ENCODE peak calls at places on chromosomes 4 and X, in nine cellular contexts. One of them, this sample, is unnamed.

GRCh38 chr4:139734875-139735380 is 69.3 kb downstream of the MGST2 start:
- DNase-seq in NCI-H1417: peak
- DNase-seq in MV-4-11: peak
- DNase-seq in AG08395: peak
- DNase-seq in mesendoderm: peak
- DNase-seq in amniotic stem cell: peak
- DNase-seq in NCI-H1092 treated with DMSO at 0.1 percent for 48 hours: peak
- DNase-seq in endothelial cell of umbilical vein: peak
- DNase-seq in activated T-helper 1 cell treated with anti-CD3 and anti-CD28 coated beads, Interleukin-12 subunit alpha, Interleukin-12 subunit beta, Interleukin-2, Interleukin-4 antibody, amounts not matched to agents 30 ng/mL and 10 ng/mL and 1 ng/mL, durations not matched to agents 14 hours and 24 hours and 36 hours: peak
- DNase-seq in this sample: peak

GRCh38 chrX:45697591-45697990 is 496.9 kb upstream of the DIPK2B start:
- DNase-seq in NCI-H1417: no peak
- DNase-seq in MV-4-11: no peak
- DNase-seq in AG08395: peak
- DNase-seq in mesendoderm: no peak
- DNase-seq in amniotic stem cell: peak
- DNase-seq in NCI-H1092 treated with DMSO at 0.1 percent for 48 hours: no peak
- DNase-seq in endothelial cell of umbilical vein: peak
- DNase-seq in activated T-helper 1 cell treated with anti-CD3 and anti-CD28 coated beads, Interleukin-12 subunit alpha, Interleukin-12 subunit beta, Interleukin-2, Interleukin-4 antibody, amounts not matched to agents 30 ng/mL and 10 ng/mL and 1 ng/mL, durations not matched to agents 14 hours and 24 hours and 36 hours: no peak
- DNase-seq in this sample: peak

GRCh38 chr4:51943221-51943620 is 76.9 kb downstream of the LRRC66 start:
- DNase-seq in NCI-H1417: no peak
- DNase-seq in MV-4-11: no peak
- DNase-seq in AG08395: peak
- DNase-seq in mesendoderm: peak
- DNase-seq in amniotic stem cell: no peak
- DNase-seq in NCI-H1092 treated with DMSO at 0.1 percent for 48 hours: no peak
- DNase-seq in endothelial cell of umbilical vein: no peak
- DNase-seq in activated T-helper 1 cell treated with anti-CD3 and anti-CD28 coated beads, Interleukin-12 subunit alpha, Interleukin-12 subunit beta, Interleukin-2, Interleukin-4 antibody, amounts not matched to agents 30 ng/mL and 10 ng/mL and 1 ng/mL, durations not matched to agents 14 hours and 24 hours and 36 hours: no peak
- DNase-seq in this sample: peak

GRCh38 chr4:122152699-122153328 is 683 bp downstream of the BLTP1 start:
- DNase-seq in NCI-H1417: peak
- DNase-seq in MV-4-11: no peak
- DNase-seq in AG08395: peak
- DNase-seq in mesendoderm: peak
- DNase-seq in amniotic stem cell: no peak
- DNase-seq in NCI-H1092 treated with DMSO at 0.1 percent for 48 hours: peak
- DNase-seq in endothelial cell of umbilical vein: peak
- DNase-seq in activated T-helper 1 cell treated with anti-CD3 and anti-CD28 coated beads, Interleukin-12 subunit alpha, Interleukin-12 subunit beta, Interleukin-2, Interleukin-4 antibody, amounts not matched to agents 30 ng/mL and 10 ng/mL and 1 ng/mL, durations not matched to agents 14 hours and 24 hours and 36 hours: peak
- DNase-seq in this sample: peak

GRCh38 chrX:153724252-153725038 is at the start of the genes ABCD1 and BCAP31:
- DNase-seq in NCI-H1417: peak
- DNase-seq in MV-4-11: peak
- DNase-seq in AG08395: peak
- DNase-seq in mesendoderm: peak
- DNase-seq in amniotic stem cell: peak
- DNase-seq in NCI-H1092 treated with DMSO at 0.1 percent for 48 hours: peak
- DNase-seq in endothelial cell of umbilical vein: peak
- DNase-seq in activated T-helper 1 cell treated with anti-CD3 and anti-CD28 coated beads, Interleukin-12 subunit alpha, Interleukin-12 subunit beta, Interleukin-2, Interleukin-4 antibody, amounts not matched to agents 30 ng/mL and 10 ng/mL and 1 ng/mL, durations not matched to agents 14 hours and 24 hours and 36 hours: peak
- DNase-seq in this sample: peak

GRCh38 chrX:85017721-85018120 is 14.0 kb downstream of the APOOL start:
- DNase-seq in NCI-H1417: no peak
- DNase-seq in MV-4-11: no peak
- DNase-seq in AG08395: no peak
- DNase-seq in mesendoderm: no peak
- DNase-seq in amniotic stem cell: no peak
- DNase-seq in NCI-H1092 treated with DMSO at 0.1 percent for 48 hours: no peak
- DNase-seq in endothelial cell of umbilical vein: no peak
- DNase-seq in activated T-helper 1 cell treated with anti-CD3 and anti-CD28 coated beads, Interleukin-12 subunit alpha, Interleukin-12 subunit beta, Interleukin-2, Interleukin-4 antibody, amounts not matched to agents 30 ng/mL and 10 ng/mL and 1 ng/mL, durations not matched to agents 14 hours and 24 hours and 36 hours: no peak
- DNase-seq in this sample: no peak

GRCh38 chrX:153793291-153793690 is 884 bp downstream of the IDH3G start:
- DNase-seq in NCI-H1417: no peak
- DNase-seq in MV-4-11: peak
- DNase-seq in AG08395: no peak
- DNase-seq in mesendoderm: peak
- DNase-seq in amniotic stem cell: no peak
- DNase-seq in NCI-H1092 treated with DMSO at 0.1 percent for 48 hours: no peak
- DNase-seq in endothelial cell of umbilical vein: no peak
- DNase-seq in activated T-helper 1 cell treated with anti-CD3 and anti-CD28 coated beads, Interleukin-12 subunit alpha, Interleukin-12 subunit beta, Interleukin-2, Interleukin-4 antibody, amounts not matched to agents 30 ng/mL and 10 ng/mL and 1 ng/mL, durations not matched to agents 14 hours and 24 hours and 36 hours: no peak
- DNase-seq in this sample: no peak

GRCh38 chr4:174449152-174449551 is 73.1 kb downstream of the HPGD start:
- DNase-seq in NCI-H1417: no peak
- DNase-seq in MV-4-11: no peak
- DNase-seq in AG08395: no peak
- DNase-seq in mesendoderm: no peak
- DNase-seq in amniotic stem cell: no peak
- DNase-seq in NCI-H1092 treated with DMSO at 0.1 percent for 48 hours: no peak
- DNase-seq in endothelial cell of umbilical vein: no peak
- DNase-seq in activated T-helper 1 cell treated with anti-CD3 and anti-CD28 coated beads, Interleukin-12 subunit alpha, Interleukin-12 subunit beta, Interleukin-2, Interleukin-4 antibody, amounts not matched to agents 30 ng/mL and 10 ng/mL and 1 ng/mL, durations not matched to agents 14 hours and 24 hours and 36 hours: no peak
- DNase-seq in this sample: no peak

GRCh38 chr4:118270492-118270891 is 82.3 kb downstream of the PRSS12 start:
- DNase-seq in NCI-H1417: no peak
- DNase-seq in MV-4-11: peak
- DNase-seq in AG08395: peak
- DNase-seq in mesendoderm: peak
- DNase-seq in amniotic stem cell: peak
- DNase-seq in NCI-H1092 treated with DMSO at 0.1 percent for 48 hours: peak
- DNase-seq in endothelial cell of umbilical vein: peak
- DNase-seq in activated T-helper 1 cell treated with anti-CD3 and anti-CD28 coated beads, Interleukin-12 subunit alpha, Interleukin-12 subunit beta, Interleukin-2, Interleukin-4 antibody, amounts not matched to agents 30 ng/mL and 10 ng/mL and 1 ng/mL, durations not matched to agents 14 hours and 24 hours and 36 hours: no peak
- DNase-seq in this sample: peak

GRCh38 chr4:124631760-124632159 is 80.8 kb downstream of the ANKRD50 start:
- DNase-seq in NCI-H1417: no peak
- DNase-seq in MV-4-11: peak
- DNase-seq in AG08395: peak
- DNase-seq in mesendoderm: peak
- DNase-seq in amniotic stem cell: peak
- DNase-seq in NCI-H1092 treated with DMSO at 0.1 percent for 48 hours: no peak
- DNase-seq in endothelial cell of umbilical vein: peak
- DNase-seq in activated T-helper 1 cell treated with anti-CD3 and anti-CD28 coated beads, Interleukin-12 subunit alpha, Interleukin-12 subunit beta, Interleukin-2, Interleukin-4 antibody, amounts not matched to agents 30 ng/mL and 10 ng/mL and 1 ng/mL, durations not matched to agents 14 hours and 24 hours and 36 hours: no peak
- DNase-seq in this sample: peak

GRCh38 chr4:96767815-96768480 is 928.1 kb downstream of the PDHA2 start:
- DNase-seq in NCI-H1417: no peak
- DNase-seq in MV-4-11: no peak
- DNase-seq in AG08395: no peak
- DNase-seq in mesendoderm: no peak
- DNase-seq in amniotic stem cell: no peak
- DNase-seq in NCI-H1092 treated with DMSO at 0.1 percent for 48 hours: no peak
- DNase-seq in endothelial cell of umbilical vein: no peak
- DNase-seq in activated T-helper 1 cell treated with anti-CD3 and anti-CD28 coated beads, Interleukin-12 subunit alpha, Interleukin-12 subunit beta, Interleukin-2, Interleukin-4 antibody, amounts not matched to agents 30 ng/mL and 10 ng/mL and 1 ng/mL, durations not matched to agents 14 hours and 24 hours and 36 hours: no peak
- DNase-seq in this sample: no peak

GRCh38 chrX:70423937-70424336 is 823 bp downstream of the GDPD2 start:
- DNase-seq in NCI-H1417: no peak
- DNase-seq in MV-4-11: no peak
- DNase-seq in AG08395: no peak
- DNase-seq in mesendoderm: no peak
- DNase-seq in amniotic stem cell: no peak
- DNase-seq in NCI-H1092 treated with DMSO at 0.1 percent for 48 hours: no peak
- DNase-seq in endothelial cell of umbilical vein: no peak
- DNase-seq in activated T-helper 1 cell treated with anti-CD3 and anti-CD28 coated beads, Interleukin-12 subunit alpha, Interleukin-12 subunit beta, Interleukin-2, Interleukin-4 antibody, amounts not matched to agents 30 ng/mL and 10 ng/mL and 1 ng/mL, durations not matched to agents 14 hours and 24 hours and 36 hours: no peak
- DNase-seq in this sample: no peak

GRCh38 chr4:116027311-116027710 is 913.9 kb upstream of the NDST4 start:
- DNase-seq in NCI-H1417: no peak
- DNase-seq in MV-4-11: no peak
- DNase-seq in AG08395: no peak
- DNase-seq in mesendoderm: peak
- DNase-seq in amniotic stem cell: no peak
- DNase-seq in NCI-H1092 treated with DMSO at 0.1 percent for 48 hours: no peak
- DNase-seq in endothelial cell of umbilical vein: peak
- DNase-seq in activated T-helper 1 cell treated with anti-CD3 and anti-CD28 coated beads, Interleukin-12 subunit alpha, Interleukin-12 subunit beta, Interleukin-2, Interleukin-4 antibody, amounts not matched to agents 30 ng/mL and 10 ng/mL and 1 ng/mL, durations not matched to agents 14 hours and 24 hours and 36 hours: no peak
- DNase-seq in this sample: no peak

GRCh38 chr4:176841730-176842129 is 49.0 kb upstream of the VEGFC start:
- DNase-seq in NCI-H1417: no peak
- DNase-seq in MV-4-11: no peak
- DNase-seq in AG08395: no peak
- DNase-seq in mesendoderm: no peak
- DNase-seq in amniotic stem cell: no peak
- DNase-seq in NCI-H1092 treated with DMSO at 0.1 percent for 48 hours: no peak
- DNase-seq in endothelial cell of umbilical vein: peak
- DNase-seq in activated T-helper 1 cell treated with anti-CD3 and anti-CD28 coated beads, Interleukin-12 subunit alpha, Interleukin-12 subunit beta, Interleukin-2, Interleukin-4 antibody, amounts not matched to agents 30 ng/mL and 10 ng/mL and 1 ng/mL, durations not matched to agents 14 hours and 24 hours and 36 hours: no peak
- DNase-seq in this sample: peak

GRCh38 chr4:78136109-78137081 is 79.3 kb downstream of the FRAS1 start:
- DNase-seq in NCI-H1417: no peak
- DNase-seq in MV-4-11: no peak
- DNase-seq in AG08395: no peak
- DNase-seq in mesendoderm: no peak
- DNase-seq in amniotic stem cell: no peak
- DNase-seq in NCI-H1092 treated with DMSO at 0.1 percent for 48 hours: no peak
- DNase-seq in endothelial cell of umbilical vein: no peak
- DNase-seq in activated T-helper 1 cell treated with anti-CD3 and anti-CD28 coated beads, Interleukin-12 subunit alpha, Interleukin-12 subunit beta, Interleukin-2, Interleukin-4 antibody, amounts not matched to agents 30 ng/mL and 10 ng/mL and 1 ng/mL, durations not matched to agents 14 hours and 24 hours and 36 hours: no peak
- DNase-seq in this sample: no peak

GRCh38 chr4:113686950-113687718 is 74.4 kb downstream of the CAMK2D start:
- DNase-seq in NCI-H1417: no peak
- DNase-seq in MV-4-11: peak
- DNase-seq in AG08395: no peak
- DNase-seq in mesendoderm: no peak
- DNase-seq in amniotic stem cell: no peak
- DNase-seq in NCI-H1092 treated with DMSO at 0.1 percent for 48 hours: no peak
- DNase-seq in endothelial cell of umbilical vein: no peak
- DNase-seq in activated T-helper 1 cell treated with anti-CD3 and anti-CD28 coated beads, Interleukin-12 subunit alpha, Interleukin-12 subunit beta, Interleukin-2, Interleukin-4 antibody, amounts not matched to agents 30 ng/mL and 10 ng/mL and 1 ng/mL, durations not matched to agents 14 hours and 24 hours and 36 hours: no peak
- DNase-seq in this sample: no peak

GRCh38 chrX:88355252-88355651 is 391.8 kb upstream of the CPXCR1 start:
- DNase-seq in NCI-H1417: no peak
- DNase-seq in MV-4-11: no peak
- DNase-seq in AG08395: no peak
- DNase-seq in mesendoderm: no peak
- DNase-seq in amniotic stem cell: no peak
- DNase-seq in NCI-H1092 treated with DMSO at 0.1 percent for 48 hours: no peak
- DNase-seq in endothelial cell of umbilical vein: no peak
- DNase-seq in activated T-helper 1 cell treated with anti-CD3 and anti-CD28 coated beads, Interleukin-12 subunit alpha, Interleukin-12 subunit beta, Interleukin-2, Interleukin-4 antibody, amounts not matched to agents 30 ng/mL and 10 ng/mL and 1 ng/mL, durations not matched to agents 14 hours and 24 hours and 36 hours: no peak
- DNase-seq in this sample: no peak

GRCh38 chr4:28636971-28637370 is 1776.3 kb downstream of the STIM2 start:
- DNase-seq in NCI-H1417: no peak
- DNase-seq in MV-4-11: no peak
- DNase-seq in AG08395: no peak
- DNase-seq in mesendoderm: no peak
- DNase-seq in amniotic stem cell: no peak
- DNase-seq in NCI-H1092 treated with DMSO at 0.1 percent for 48 hours: no peak
- DNase-seq in endothelial cell of umbilical vein: no peak
- DNase-seq in activated T-helper 1 cell treated with anti-CD3 and anti-CD28 coated beads, Interleukin-12 subunit alpha, Interleukin-12 subunit beta, Interleukin-2, Interleukin-4 antibody, amounts not matched to agents 30 ng/mL and 10 ng/mL and 1 ng/mL, durations not matched to agents 14 hours and 24 hours and 36 hours: no peak
- DNase-seq in this sample: no peak

GRCh38 chr4:185096032-185096653 is 46.9 kb upstream of the SLC25A4 start:
- DNase-seq in NCI-H1417: no peak
- DNase-seq in MV-4-11: peak
- DNase-seq in AG08395: peak
- DNase-seq in mesendoderm: peak
- DNase-seq in amniotic stem cell: no peak
- DNase-seq in NCI-H1092 treated with DMSO at 0.1 percent for 48 hours: peak
- DNase-seq in endothelial cell of umbilical vein: peak
- DNase-seq in activated T-helper 1 cell treated with anti-CD3 and anti-CD28 coated beads, Interleukin-12 subunit alpha, Interleukin-12 subunit beta, Interleukin-2, Interleukin-4 antibody, amounts not matched to agents 30 ng/mL and 10 ng/mL and 1 ng/mL, durations not matched to agents 14 hours and 24 hours and 36 hours: no peak
- DNase-seq in this sample: peak

GRCh38 chr4:5885733-5886132 is 7.2 kb downstream of the CRMP1 start:
- DNase-seq in NCI-H1417: peak
- DNase-seq in MV-4-11: no peak
- DNase-seq in AG08395: no peak
- DNase-seq in mesendoderm: no peak
- DNase-seq in amniotic stem cell: no peak
- DNase-seq in NCI-H1092 treated with DMSO at 0.1 percent for 48 hours: no peak
- DNase-seq in endothelial cell of umbilical vein: no peak
- DNase-seq in activated T-helper 1 cell treated with anti-CD3 and anti-CD28 coated beads, Interleukin-12 subunit alpha, Interleukin-12 subunit beta, Interleukin-2, Interleukin-4 antibody, amounts not matched to agents 30 ng/mL and 10 ng/mL and 1 ng/mL, durations not matched to agents 14 hours and 24 hours and 36 hours: no peak
- DNase-seq in this sample: no peak

GRCh38 chrX:41275661-41276609 is 58.0 kb upstream of the DDX3X start:
- DNase-seq in NCI-H1417: peak
- DNase-seq in MV-4-11: no peak
- DNase-seq in AG08395: peak
- DNase-seq in mesendoderm: peak
- DNase-seq in amniotic stem cell: no peak
- DNase-seq in NCI-H1092 treated with DMSO at 0.1 percent for 48 hours: peak
- DNase-seq in endothelial cell of umbilical vein: peak
- DNase-seq in activated T-helper 1 cell treated with anti-CD3 and anti-CD28 coated beads, Interleukin-12 subunit alpha, Interleukin-12 subunit beta, Interleukin-2, Interleukin-4 antibody, amounts not matched to agents 30 ng/mL and 10 ng/mL and 1 ng/mL, durations not matched to agents 14 hours and 24 hours and 36 hours: peak
- DNase-seq in this sample: peak

GRCh38 chrX:65463550-65463949 is 71.0 kb downstream of the LAS1L start:
- DNase-seq in NCI-H1417: no peak
- DNase-seq in MV-4-11: no peak
- DNase-seq in AG08395: peak
- DNase-seq in mesendoderm: peak
- DNase-seq in amniotic stem cell: no peak
- DNase-seq in NCI-H1092 treated with DMSO at 0.1 percent for 48 hours: no peak
- DNase-seq in endothelial cell of umbilical vein: no peak
- DNase-seq in activated T-helper 1 cell treated with anti-CD3 and anti-CD28 coated beads, Interleukin-12 subunit alpha, Interleukin-12 subunit beta, Interleukin-2, Interleukin-4 antibody, amounts not matched to agents 30 ng/mL and 10 ng/mL and 1 ng/mL, durations not matched to agents 14 hours and 24 hours and 36 hours: no peak
- DNase-seq in this sample: no peak

GRCh38 chr4:1380368-1381151 is 25.7 kb downstream of the NKX1-1 start:
- DNase-seq in NCI-H1417: no peak
- DNase-seq in MV-4-11: no peak
- DNase-seq in AG08395: no peak
- DNase-seq in mesendoderm: no peak
- DNase-seq in amniotic stem cell: no peak
- DNase-seq in NCI-H1092 treated with DMSO at 0.1 percent for 48 hours: no peak
- DNase-seq in endothelial cell of umbilical vein: no peak
- DNase-seq in activated T-helper 1 cell treated with anti-CD3 and anti-CD28 coated beads, Interleukin-12 subunit alpha, Interleukin-12 subunit beta, Interleukin-2, Interleukin-4 antibody, amounts not matched to agents 30 ng/mL and 10 ng/mL and 1 ng/mL, durations not matched to agents 14 hours and 24 hours and 36 hours: no peak
- DNase-seq in this sample: no peak

GRCh38 chr4:62806786-62807185 is 1602.5 kb downstream of the TECRL start:
- DNase-seq in NCI-H1417: no peak
- DNase-seq in MV-4-11: no peak
- DNase-seq in AG08395: no peak
- DNase-seq in mesendoderm: no peak
- DNase-seq in amniotic stem cell: no peak
- DNase-seq in NCI-H1092 treated with DMSO at 0.1 percent for 48 hours: no peak
- DNase-seq in endothelial cell of umbilical vein: no peak
- DNase-seq in activated T-helper 1 cell treated with anti-CD3 and anti-CD28 coated beads, Interleukin-12 subunit alpha, Interleukin-12 subunit beta, Interleukin-2, Interleukin-4 antibody, amounts not matched to agents 30 ng/mL and 10 ng/mL and 1 ng/mL, durations not matched to agents 14 hours and 24 hours and 36 hours: no peak
- DNase-seq in this sample: no peak

GRCh38 chr4:94235825-94236224 is 28.2 kb downstream of the SMARCAD1 start:
- DNase-seq in NCI-H1417: no peak
- DNase-seq in MV-4-11: no peak
- DNase-seq in AG08395: no peak
- DNase-seq in mesendoderm: no peak
- DNase-seq in amniotic stem cell: no peak
- DNase-seq in NCI-H1092 treated with DMSO at 0.1 percent for 48 hours: no peak
- DNase-seq in endothelial cell of umbilical vein: no peak
- DNase-seq in activated T-helper 1 cell treated with anti-CD3 and anti-CD28 coated beads, Interleukin-12 subunit alpha, Interleukin-12 subunit beta, Interleukin-2, Interleukin-4 antibody, amounts not matched to agents 30 ng/mL and 10 ng/mL and 1 ng/mL, durations not matched to agents 14 hours and 24 hours and 36 hours: no peak
- DNase-seq in this sample: no peak

GRCh38 chr4:48445704-48446103 is 37.4 kb upstream of the SLC10A4 start:
- DNase-seq in NCI-H1417: peak
- DNase-seq in MV-4-11: no peak
- DNase-seq in AG08395: peak
- DNase-seq in mesendoderm: no peak
- DNase-seq in amniotic stem cell: no peak
- DNase-seq in NCI-H1092 treated with DMSO at 0.1 percent for 48 hours: peak
- DNase-seq in endothelial cell of umbilical vein: peak
- DNase-seq in activated T-helper 1 cell treated with anti-CD3 and anti-CD28 coated beads, Interleukin-12 subunit alpha, Interleukin-12 subunit beta, Interleukin-2, Interleukin-4 antibody, amounts not matched to agents 30 ng/mL and 10 ng/mL and 1 ng/mL, durations not matched to agents 14 hours and 24 hours and 36 hours: no peak
- DNase-seq in this sample: peak

GRCh38 chr4:81807927-81808672 is 336.4 kb upstream of the RASGEF1B start:
- DNase-seq in NCI-H1417: peak
- DNase-seq in MV-4-11: no peak
- DNase-seq in AG08395: no peak
- DNase-seq in mesendoderm: peak
- DNase-seq in amniotic stem cell: no peak
- DNase-seq in NCI-H1092 treated with DMSO at 0.1 percent for 48 hours: peak
- DNase-seq in endothelial cell of umbilical vein: no peak
- DNase-seq in activated T-helper 1 cell treated with anti-CD3 and anti-CD28 coated beads, Interleukin-12 subunit alpha, Interleukin-12 subunit beta, Interleukin-2, Interleukin-4 antibody, amounts not matched to agents 30 ng/mL and 10 ng/mL and 1 ng/mL, durations not matched to agents 14 hours and 24 hours and 36 hours: no peak
- DNase-seq in this sample: no peak

GRCh38 chr4:20995015-20995414 is 294.8 kb downstream of the PACRGL start:
- DNase-seq in NCI-H1417: no peak
- DNase-seq in MV-4-11: no peak
- DNase-seq in AG08395: no peak
- DNase-seq in mesendoderm: no peak
- DNase-seq in amniotic stem cell: no peak
- DNase-seq in NCI-H1092 treated with DMSO at 0.1 percent for 48 hours: no peak
- DNase-seq in endothelial cell of umbilical vein: no peak
- DNase-seq in activated T-helper 1 cell treated with anti-CD3 and anti-CD28 coated beads, Interleukin-12 subunit alpha, Interleukin-12 subunit beta, Interleukin-2, Interleukin-4 antibody, amounts not matched to agents 30 ng/mL and 10 ng/mL and 1 ng/mL, durations not matched to agents 14 hours and 24 hours and 36 hours: no peak
- DNase-seq in this sample: no peak

GRCh38 chrX:25049347-25049746 is 33.6 kb upstream of the ARX start:
- DNase-seq in NCI-H1417: no peak
- DNase-seq in MV-4-11: peak
- DNase-seq in AG08395: no peak
- DNase-seq in mesendoderm: no peak
- DNase-seq in amniotic stem cell: no peak
- DNase-seq in NCI-H1092 treated with DMSO at 0.1 percent for 48 hours: no peak
- DNase-seq in endothelial cell of umbilical vein: no peak
- DNase-seq in activated T-helper 1 cell treated with anti-CD3 and anti-CD28 coated beads, Interleukin-12 subunit alpha, Interleukin-12 subunit beta, Interleukin-2, Interleukin-4 antibody, amounts not matched to agents 30 ng/mL and 10 ng/mL and 1 ng/mL, durations not matched to agents 14 hours and 24 hours and 36 hours: no peak
- DNase-seq in this sample: no peak

GRCh38 chr4:163493643-163494359 is 689 bp upstream of the TMA16 start:
- DNase-seq in NCI-H1417: no peak
- DNase-seq in MV-4-11: peak
- DNase-seq in AG08395: no peak
- DNase-seq in mesendoderm: no peak
- DNase-seq in amniotic stem cell: no peak
- DNase-seq in NCI-H1092 treated with DMSO at 0.1 percent for 48 hours: no peak
- DNase-seq in endothelial cell of umbilical vein: peak
- DNase-seq in activated T-helper 1 cell treated with anti-CD3 and anti-CD28 coated beads, Interleukin-12 subunit alpha, Interleukin-12 subunit beta, Interleukin-2, Interleukin-4 antibody, amounts not matched to agents 30 ng/mL and 10 ng/mL and 1 ng/mL, durations not matched to agents 14 hours and 24 hours and 36 hours: no peak
- DNase-seq in this sample: no peak

GRCh38 chr4:856468-856901 is 30.6 kb upstream of the CPLX1 start:
- DNase-seq in NCI-H1417: no peak
- DNase-seq in MV-4-11: no peak
- DNase-seq in AG08395: no peak
- DNase-seq in mesendoderm: no peak
- DNase-seq in amniotic stem cell: no peak
- DNase-seq in NCI-H1092 treated with DMSO at 0.1 percent for 48 hours: no peak
- DNase-seq in endothelial cell of umbilical vein: no peak
- DNase-seq in activated T-helper 1 cell treated with anti-CD3 and anti-CD28 coated beads, Interleukin-12 subunit alpha, Interleukin-12 subunit beta, Interleukin-2, Interleukin-4 antibody, amounts not matched to agents 30 ng/mL and 10 ng/mL and 1 ng/mL, durations not matched to agents 14 hours and 24 hours and 36 hours: no peak
- DNase-seq in this sample: no peak